ENCODE peak calls at places on chromosomes 16 and 17, in six cellular contexts. One of them, this sample, is unnamed.

GRCh38 chr17:47218896-47219430 is 9.8 kb downstream of the MYL4 start:
- ATAC-seq in CD8-positive, alpha-beta T cell: no peak
- ATAC-seq in lung: no peak
- ATAC-seq in RWPE2: no peak
- ATAC-seq in aorta: no peak
- ATAC-seq in lower lobe of right lung: peak; percentile 13
- ATAC-seq in this sample: no peak

GRCh38 chr17:77205396-77206124 is 64.8 kb downstream of the SEC14L1 start:
- ATAC-seq in CD8-positive, alpha-beta T cell: no peak
- ATAC-seq in lung: no peak
- ATAC-seq in RWPE2: no peak
- ATAC-seq in aorta: no peak
- ATAC-seq in lower lobe of right lung: no peak
- ATAC-seq in this sample: no peak

GRCh38 chr16:87160752-87161337 is 156.3 kb downstream of the C16orf95 start:
- ATAC-seq in CD8-positive, alpha-beta T cell: no peak
- ATAC-seq in lung: no peak
- ATAC-seq in RWPE2: peak; percentile 92
- ATAC-seq in aorta: no peak
- ATAC-seq in lower lobe of right lung: no peak
- ATAC-seq in this sample: no peak

GRCh38 chr17:35185849-35186248 is 8.3 kb downstream of the SLC35G3 start:
- ATAC-seq in CD8-positive, alpha-beta T cell: no peak
- ATAC-seq in lung: no peak
- ATAC-seq in RWPE2: no peak
- ATAC-seq in aorta: no peak
- ATAC-seq in lower lobe of right lung: no peak
- ATAC-seq in this sample: no peak

GRCh38 chr17:61186996-61187395 is 212.6 kb upstream of the TBX2 start:
- ATAC-seq in CD8-positive, alpha-beta T cell: no peak
- ATAC-seq in lung: peak; percentile 34
- ATAC-seq in RWPE2: no peak
- ATAC-seq in aorta: no peak
- ATAC-seq in lower lobe of right lung: peak; percentile 64
- ATAC-seq in this sample: no peak

GRCh38 chr17:6353161-6353560 is 81.8 kb downstream of the AIPL1 start:
- ATAC-seq in CD8-positive, alpha-beta T cell: no peak
- ATAC-seq in lung: no peak
- ATAC-seq in RWPE2: no peak
- ATAC-seq in aorta: no peak
- ATAC-seq in lower lobe of right lung: no peak
- ATAC-seq in this sample: no peak

GRCh38 chr16:48123104-48123788 is 32.5 kb downstream of the ABCC12 start:
- ATAC-seq in CD8-positive, alpha-beta T cell: no peak
- ATAC-seq in lung: no peak
- ATAC-seq in RWPE2: peak; percentile 89
- ATAC-seq in aorta: no peak
- ATAC-seq in lower lobe of right lung: no peak
- ATAC-seq in this sample: no peak

GRCh38 chr16:17278988-17279387 is 191.8 kb downstream of the XYLT1 start:
- ATAC-seq in CD8-positive, alpha-beta T cell: no peak
- ATAC-seq in lung: no peak
- ATAC-seq in RWPE2: no peak
- ATAC-seq in aorta: no peak
- ATAC-seq in lower lobe of right lung: no peak
- ATAC-seq in this sample: no peak

GRCh38 chr17:31167111-31167510 is 72.3 kb downstream of the NF1 start:
- ATAC-seq in CD8-positive, alpha-beta T cell: no peak
- ATAC-seq in lung: no peak
- ATAC-seq in RWPE2: no peak
- ATAC-seq in aorta: no peak
- ATAC-seq in lower lobe of right lung: no peak
- ATAC-seq in this sample: no peak

GRCh38 chr16:86145669-86146068 is 246.7 kb downstream of the IRF8 start:
- ATAC-seq in CD8-positive, alpha-beta T cell: no peak
- ATAC-seq in lung: no peak
- ATAC-seq in RWPE2: no peak
- ATAC-seq in aorta: no peak
- ATAC-seq in lower lobe of right lung: no peak
- ATAC-seq in this sample: no peak

GRCh38 chr16:48558269-48558915 is 51.6 kb downstream of the N4BP1 start:
- ATAC-seq in CD8-positive, alpha-beta T cell: peak; percentile 32
- ATAC-seq in lung: peak; percentile 28
- ATAC-seq in RWPE2: no peak
- ATAC-seq in aorta: no peak
- ATAC-seq in lower lobe of right lung: peak; percentile 73
- ATAC-seq in this sample: peak; percentile 77

GRCh38 chr16:58859958-58860669 is 126.0 kb upstream of the GOT2 start:
- ATAC-seq in CD8-positive, alpha-beta T cell: no peak
- ATAC-seq in lung: no peak
- ATAC-seq in RWPE2: no peak
- ATAC-seq in aorta: no peak
- ATAC-seq in lower lobe of right lung: no peak
- ATAC-seq in this sample: no peak

GRCh38 chr16:1218930-1219611 is 6.0 kb downstream of the TPSG1 start:
- ATAC-seq in CD8-positive, alpha-beta T cell: no peak
- ATAC-seq in lung: no peak
- ATAC-seq in RWPE2: peak; percentile 11
- ATAC-seq in aorta: no peak
- ATAC-seq in lower lobe of right lung: no peak
- ATAC-seq in this sample: no peak

GRCh38 chr17:83084621-83085056 is 5.2 kb downstream of the METRNL start:
- ATAC-seq in CD8-positive, alpha-beta T cell: no peak
- ATAC-seq in lung: no peak
- ATAC-seq in RWPE2: no peak
- ATAC-seq in aorta: no peak
- ATAC-seq in lower lobe of right lung: peak; percentile 76
- ATAC-seq in this sample: no peak

GRCh38 chr17:61088556-61088955 is 311.1 kb upstream of the TBX2 start:
- ATAC-seq in CD8-positive, alpha-beta T cell: no peak
- ATAC-seq in lung: no peak
- ATAC-seq in RWPE2: no peak
- ATAC-seq in aorta: no peak
- ATAC-seq in lower lobe of right lung: no peak
- ATAC-seq in this sample: no peak

GRCh38 chr16:59688006-59688405 is 953.9 kb upstream of the GOT2 start:
- ATAC-seq in CD8-positive, alpha-beta T cell: no peak
- ATAC-seq in lung: no peak
- ATAC-seq in RWPE2: no peak
- ATAC-seq in aorta: no peak
- ATAC-seq in lower lobe of right lung: no peak
- ATAC-seq in this sample: no peak

GRCh38 chr16:4511441-4512082 is 27.0 kb downstream of the CDIP1 start:
- ATAC-seq in CD8-positive, alpha-beta T cell: no peak
- ATAC-seq in lung: no peak
- ATAC-seq in RWPE2: peak; percentile 74
- ATAC-seq in aorta: no peak
- ATAC-seq in lower lobe of right lung: peak; percentile 17
- ATAC-seq in this sample: peak; percentile 47

GRCh38 chr16:88366032-88366703 is 16.6 kb upstream of the ZNF469 start:
- ATAC-seq in CD8-positive, alpha-beta T cell: no peak
- ATAC-seq in lung: no peak
- ATAC-seq in RWPE2: no peak
- ATAC-seq in aorta: no peak
- ATAC-seq in lower lobe of right lung: no peak
- ATAC-seq in this sample: no peak

GRCh38 chr16:57022445-57022844 is 33.1 kb downstream of the NLRC5 start:
- ATAC-seq in CD8-positive, alpha-beta T cell: peak; percentile 7
- ATAC-seq in lung: no peak
- ATAC-seq in RWPE2: no peak
- ATAC-seq in aorta: no peak
- ATAC-seq in lower lobe of right lung: no peak
- ATAC-seq in this sample: no peak

GRCh38 chr16:86078121-86078600 is 179.2 kb downstream of the IRF8 start:
- ATAC-seq in CD8-positive, alpha-beta T cell: no peak
- ATAC-seq in lung: no peak
- ATAC-seq in RWPE2: no peak
- ATAC-seq in aorta: no peak
- ATAC-seq in lower lobe of right lung: no peak
- ATAC-seq in this sample: peak; percentile 47

GRCh38 chr17:65987988-65988387 is 203.9 kb downstream of the CEP112 start:
- ATAC-seq in CD8-positive, alpha-beta T cell: no peak
- ATAC-seq in lung: no peak
- ATAC-seq in RWPE2: peak; percentile 54
- ATAC-seq in aorta: no peak
- ATAC-seq in lower lobe of right lung: peak; percentile 32
- ATAC-seq in this sample: no peak

GRCh38 chr17:39145143-39145542 is 6.3 kb downstream of the PLXDC1 start:
- ATAC-seq in CD8-positive, alpha-beta T cell: no peak
- ATAC-seq in lung: no peak
- ATAC-seq in RWPE2: no peak
- ATAC-seq in aorta: no peak
- ATAC-seq in lower lobe of right lung: no peak
- ATAC-seq in this sample: no peak

GRCh38 chr17:33169580-33170285 is 123.4 kb downstream of the ASIC2 start:
- ATAC-seq in CD8-positive, alpha-beta T cell: no peak
- ATAC-seq in lung: no peak
- ATAC-seq in RWPE2: peak; percentile 96
- ATAC-seq in aorta: no peak
- ATAC-seq in lower lobe of right lung: no peak
- ATAC-seq in this sample: no peak

GRCh38 chr16:25126820-25127232 is 15.3 kb downstream of the LCMT1 start:
- ATAC-seq in CD8-positive, alpha-beta T cell: peak; percentile 38
- ATAC-seq in lung: peak; percentile 71
- ATAC-seq in RWPE2: peak; percentile 97
- ATAC-seq in aorta: no peak
- ATAC-seq in lower lobe of right lung: peak; percentile 89
- ATAC-seq in this sample: no peak

GRCh38 chr16:68643227-68643626 is 1.9 kb upstream of the CDH3 start:
- ATAC-seq in CD8-positive, alpha-beta T cell: no peak
- ATAC-seq in lung: no peak
- ATAC-seq in RWPE2: no peak
- ATAC-seq in aorta: no peak
- ATAC-seq in lower lobe of right lung: no peak
- ATAC-seq in this sample: no peak

GRCh38 chr16:68642047-68642435 is 3.1 kb upstream of the CDH3 start:
- ATAC-seq in CD8-positive, alpha-beta T cell: no peak
- ATAC-seq in lung: no peak
- ATAC-seq in RWPE2: no peak
- ATAC-seq in aorta: no peak
- ATAC-seq in lower lobe of right lung: no peak
- ATAC-seq in this sample: no peak

GRCh38 chr16:68640972-68641371 is 4.1 kb upstream of the CDH3 start:
- ATAC-seq in CD8-positive, alpha-beta T cell: no peak
- ATAC-seq in lung: no peak
- ATAC-seq in RWPE2: peak; percentile 59
- ATAC-seq in aorta: no peak
- ATAC-seq in lower lobe of right lung: no peak
- ATAC-seq in this sample: no peak

GRCh38 chr16:68643847-68644246 is 1.3 kb upstream of the CDH3 start:
- ATAC-seq in CD8-positive, alpha-beta T cell: no peak
- ATAC-seq in lung: no peak
- ATAC-seq in RWPE2: no peak
- ATAC-seq in aorta: no peak
- ATAC-seq in lower lobe of right lung: no peak
- ATAC-seq in this sample: no peak

DNA sequence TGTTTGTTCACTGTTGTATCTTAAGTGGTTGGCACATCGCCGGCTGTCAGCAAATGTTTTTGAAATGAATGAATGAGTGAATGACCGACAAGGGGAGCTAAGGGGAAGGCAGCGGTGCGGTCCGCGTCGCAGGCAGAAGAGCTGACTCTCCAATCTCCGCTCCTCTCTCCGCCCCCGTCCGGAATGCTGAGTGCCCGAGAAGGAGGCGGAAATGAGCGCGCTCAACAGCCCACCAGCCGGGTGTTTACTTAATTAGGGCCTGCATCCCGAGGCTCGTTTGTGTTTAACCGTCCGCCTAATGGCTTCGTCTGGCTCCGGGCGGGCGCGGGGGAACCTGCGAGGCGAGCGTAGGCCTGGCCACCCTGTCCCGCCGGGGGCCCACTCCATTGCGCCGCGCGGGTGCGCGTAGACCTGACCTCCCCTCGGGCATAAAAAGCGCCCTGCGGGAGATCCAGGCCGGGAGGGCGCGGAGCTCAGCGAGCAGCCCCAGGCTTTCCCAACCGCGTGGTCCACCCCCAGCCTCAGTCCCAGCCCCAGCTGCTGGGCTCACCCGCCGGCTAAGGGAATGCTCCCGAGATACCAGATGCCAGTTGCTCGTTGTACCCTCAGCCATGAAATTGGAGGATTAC is 2.6 kb upstream of the CDH3 start:
- ATAC-seq in CD8-positive, alpha-beta T cell: no peak
- ATAC-seq in lung: no peak
- ATAC-seq in RWPE2: no peak
- ATAC-seq in aorta: no peak
- ATAC-seq in lower lobe of right lung: peak; percentile 74
- ATAC-seq in this sample: no peak
- H3K27ac ChIP-seq in CD8-positive, alpha-beta T cell: no peak overlapping the region
- H3K27ac ChIP-seq in lung: no peak overlapping the region
- H3K27ac ChIP-seq in RWPE2: no peak overlapping the region
- H3K27ac ChIP-seq in aorta: no peak overlapping the region
- H3K27ac ChIP-seq in lower lobe of right lung: no peak overlapping the region
- H3K27ac ChIP-seq in this sample: no peak overlapping the region

GRCh38 chr17:74823176-74823495 is 36.5 kb downstream of the GRIN2C start:
- ATAC-seq in CD8-positive, alpha-beta T cell: no peak
- ATAC-seq in lung: no peak
- ATAC-seq in RWPE2: no peak
- ATAC-seq in aorta: no peak
- ATAC-seq in lower lobe of right lung: no peak
- ATAC-seq in this sample: no peak
- H3K36me3 ChIP-seq in CD8-positive, alpha-beta T cell: peaks cover 3% of the 10 kb centered on the region
- H3K36me3 ChIP-seq in lung: peaks cover 25% of the 10 kb centered on the region
- H3K36me3 ChIP-seq in RWPE2: no peaks in the 10 kb centered on the region
- H3K36me3 ChIP-seq in aorta: no peaks in the 10 kb centered on the region
- H3K36me3 ChIP-seq in lower lobe of right lung: peaks cover 40% of the 10 kb centered on the region
- H3K36me3 ChIP-seq in this sample: no peaks in the 10 kb centered on the region

DNA sequence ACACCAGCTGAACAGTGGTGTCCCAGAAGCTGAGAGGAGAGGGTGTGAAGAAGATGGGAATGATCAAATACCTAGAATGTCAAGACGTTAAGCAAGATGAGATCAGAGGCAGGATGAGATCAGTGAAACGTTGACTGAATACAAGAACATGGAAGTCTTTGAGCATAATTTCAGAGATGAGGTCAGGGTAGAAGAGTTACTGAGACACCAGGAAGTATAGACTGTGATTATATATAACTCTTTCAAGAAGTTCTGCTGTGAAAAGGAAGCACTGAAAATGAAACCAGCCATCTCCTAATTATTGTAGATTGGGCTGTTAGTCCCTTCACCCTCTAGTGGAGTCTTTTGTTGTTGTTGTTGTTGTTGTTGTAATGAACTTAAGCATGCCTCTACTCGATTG is 9.1 kb downstream of the SHCBP1 start:
- ATAC-seq in CD8-positive, alpha-beta T cell: no peak
- ATAC-seq in lung: no peak
- ATAC-seq in RWPE2: no peak
- ATAC-seq in aorta: no peak
- ATAC-seq in lower lobe of right lung: no peak
- ATAC-seq in this sample: no peak
- H3K27ac ChIP-seq in CD8-positive, alpha-beta T cell: no peak overlapping the region
- H3K27ac ChIP-seq in lung: no peak overlapping the region
- H3K27ac ChIP-seq in RWPE2: no peak overlapping the region
- H3K27ac ChIP-seq in aorta: no peak overlapping the region
- H3K27ac ChIP-seq in lower lobe of right lung: no peak overlapping the region
- H3K27ac ChIP-seq in this sample: no peak overlapping the region

DNA sequence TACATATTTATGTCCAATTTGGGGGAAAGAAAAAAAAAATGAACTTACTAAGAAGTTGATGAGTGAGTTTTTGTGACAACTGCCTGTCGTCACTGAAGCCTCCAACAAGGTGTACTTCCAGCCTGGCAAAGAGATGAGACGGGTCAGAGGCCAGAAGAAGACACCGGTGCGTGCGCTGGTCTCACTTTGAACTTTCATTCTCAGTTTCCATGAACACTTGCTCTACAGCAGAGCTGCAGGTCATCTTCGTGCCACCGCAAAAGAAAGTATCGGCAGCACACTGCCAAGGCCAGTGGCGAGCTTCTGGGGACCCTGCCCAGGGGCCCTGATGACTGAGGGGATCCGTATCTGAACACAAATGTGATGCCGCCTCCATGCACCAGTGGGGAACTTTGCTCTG is 11.6 kb downstream of the NTAN1 start:
- ATAC-seq in CD8-positive, alpha-beta T cell: no peak
- ATAC-seq in lung: no peak
- ATAC-seq in RWPE2: no peak
- ATAC-seq in aorta: no peak
- ATAC-seq in lower lobe of right lung: no peak
- ATAC-seq in this sample: no peak
- H3K36me3 ChIP-seq in CD8-positive, alpha-beta T cell: peaks cover 13% of the 10 kb centered on the region
- H3K36me3 ChIP-seq in lung: peaks cover 27% of the 10 kb centered on the region
- H3K36me3 ChIP-seq in RWPE2: peaks cover 29% of the 10 kb centered on the region
- H3K36me3 ChIP-seq in aorta: peaks cover 7% of the 10 kb centered on the region
- H3K36me3 ChIP-seq in lower lobe of right lung: peaks cover 52% of the 10 kb centered on the region
- H3K36me3 ChIP-seq in this sample: no peaks in the 10 kb centered on the region

This sample was measured in gastroesophageal sphincter.